ENCODE peak calls at places on chromosomes 6 and 20, in nine cellular contexts. F is ascending aorta; L is pancreas; J is glutamatergic neuron; E is AG09319; T is stimulated activated CD8-positive, alpha-beta memory T cell treated with anti-CD3 and anti-CD28 coated beads, Interleukin-4, amount 100 ng/mL, for 48 hours; B is Right ventricle myocardium inferior; X is nephron progenitor cell; G is AML-193. W is an unnamed sample.

GRCh38 chr6:137951064-137951597 is 84.1 kb downstream of the TNFAIP3 start:
- DNase-seq in F (no peak), L (no peak), J (no peak), E (no peak), T (no peak), B (no peak), X (no peak), G (no peak), W (no peak)

GRCh38 chr20:45338121-45339030 is 9.8 kb downstream of the SDC4 start:
- DNase-seq in F (no peak), L (no peak), J (no peak), E (no peak), T (no peak), B (no peak), X (no peak), G (no peak), W (no peak)

GRCh38 chr20:56736285-56736857 is 107.3 kb downstream of the TFAP2C start:
- DNase-seq in F (no peak), L (no peak), J (no peak), E (no peak), T (no peak), B (no peak), X (no peak), G (no peak), W (no peak)

GRCh38 chr6:166003569-166003968 is 164.1 kb downstream of the TBXT start:
- DNase-seq in F (no peak), L (no peak), J (no peak), E (no peak), T (no peak), B (no peak), X (no peak), G (no peak), W (no peak)

GRCh38 chr6:3612341-3613041 is 139.0 kb downstream of the PXDC1 start:
- DNase-seq in F (peak; percentile 28), L (peak; percentile 13), J (no peak), E (no peak), T (no peak), B (no peak), X (no peak), G (no peak), W (peak; percentile 80)

GRCh38 chr6:123321020-123321419 is 315.7 kb downstream of the TRDN start:
- DNase-seq in F (no peak), L (no peak), J (no peak), E (no peak), T (no peak), B (no peak), X (no peak), G (no peak), W (no peak)

GRCh38 chr6:3228791-3229565 is 1.5 kb upstream of the TUBB2B start:
- DNase-seq in F (peak; percentile 62), L (no peak), J (peak; percentile 79), E (no peak), T (peak; percentile 51), B (no peak), X (peak; percentile 72), G (no peak), W (peak; percentile 53)

GRCh38 chr6:26536571-26537159 is 1.5 kb upstream of the HMGN4 start:
- DNase-seq in F (peak; percentile 83), L (no peak), J (no peak), E (no peak), T (peak; percentile 52), B (no peak), X (no peak), G (peak; percentile 44), W (peak; percentile 79)

GRCh38 chr6:14270925-14271791 is 153.6 kb downstream of the CD83 start:
- DNase-seq in F (no peak), L (no peak), J (no peak), E (peak; percentile 23), T (peak; percentile 71), B (no peak), X (no peak), G (peak; percentile 60), W (peak; percentile 78)

GRCh38 chr6:122953766-122954165 is 42.3 kb upstream of the CLVS2 start:
- DNase-seq in F (no peak), L (no peak), J (no peak), E (no peak), T (no peak), B (no peak), X (no peak), G (no peak), W (no peak)

GRCh38 chr6:152341596-152341995 is 295.6 kb downstream of the SYNE1 start:
- DNase-seq in F (no peak), L (no peak), J (no peak), E (no peak), T (no peak), B (no peak), X (no peak), G (no peak), W (no peak)

GRCh38 chr6:166946125-166946524 is 10.2 kb downstream of the RNASET2 start:
- DNase-seq in F (no peak), L (no peak), J (no peak), E (no peak), T (peak; percentile 12), B (no peak), X (no peak), G (no peak), W (no peak)

GRCh38 chr6:27502508-27503435 is 29.9 kb upstream of the ZNF184 start:
- DNase-seq in F (peak; percentile 74), L (peak; percentile 58), J (peak; percentile 54), E (peak; percentile 31), T (peak; percentile 86), B (no peak), X (peak; percentile 71), G (peak; percentile 70), W (peak; percentile 65)

GRCh38 chr6:53986165-53986720 is 125.0 kb upstream of the MLIP start:
- DNase-seq in F (no peak), L (peak; percentile 28), J (peak; percentile 43), E (peak; percentile 41), T (no peak), B (peak; percentile 44), X (peak; percentile 52), G (peak; percentile 18), W (peak; percentile 63)

GRCh38 chr6:156725712-156726111 is 51.5 kb upstream of the ARID1B start:
- DNase-seq in F (no peak), L (no peak), J (no peak), E (no peak), T (no peak), B (no peak), X (no peak), G (no peak), W (no peak)

GRCh38 chr20:844473-845225 is 11.1 kb downstream of the FAM110A start:
- DNase-seq in F (peak; percentile 92), L (peak; percentile 76), J (peak; percentile 91), E (peak; percentile 66), T (peak; percentile 88), B (peak; percentile 94), X (peak; percentile 92), G (no peak), W (peak; percentile 95)

W was measured in cardiac muscle cell.